ENCODE peak calls at places on chromosomes 2 and 18, in six cellular contexts. One of them, this sample, is unnamed.

GRCh38 chr2:237150831-237151230 is 65.1 kb downstream of the COPS8 start:
- DNase-seq in AG04449: no peak
- DNase-seq in activated effector memory CD4-positive, alpha-beta T cell treated with anti-CD3 and anti-CD28 coated beads, Interleukin-2, amount 50 U/mL, for 16 hours: no peak
- DNase-seq in NCI-H524: no peak
- DNase-seq in NCI-H446: no peak
- DNase-seq in BE2C: no peak
- DNase-seq in this sample: no peak

GRCh38 chr18:63844254-63844653 is 43.3 kb upstream of the SERPINB2 start:
- DNase-seq in AG04449: no peak
- DNase-seq in activated effector memory CD4-positive, alpha-beta T cell treated with anti-CD3 and anti-CD28 coated beads, Interleukin-2, amount 50 U/mL, for 16 hours: no peak
- DNase-seq in NCI-H524: peak
- DNase-seq in NCI-H446: no peak
- DNase-seq in BE2C: no peak
- DNase-seq in this sample: no peak

GRCh38 chr2:120262761-120263428 is 10.2 kb downstream of the RALB start:
- DNase-seq in AG04449: no peak
- DNase-seq in activated effector memory CD4-positive, alpha-beta T cell treated with anti-CD3 and anti-CD28 coated beads, Interleukin-2, amount 50 U/mL, for 16 hours: no peak
- DNase-seq in NCI-H524: no peak
- DNase-seq in NCI-H446: no peak
- DNase-seq in BE2C: no peak
- DNase-seq in this sample: no peak

GRCh38 chr2:146666336-146666735 is 1178.5 kb upstream of the ACVR2A start:
- DNase-seq in AG04449: no peak
- DNase-seq in activated effector memory CD4-positive, alpha-beta T cell treated with anti-CD3 and anti-CD28 coated beads, Interleukin-2, amount 50 U/mL, for 16 hours: no peak
- DNase-seq in NCI-H524: no peak
- DNase-seq in NCI-H446: no peak
- DNase-seq in BE2C: no peak
- DNase-seq in this sample: no peak

GRCh38 chr2:226701052-226701451 is 98.6 kb downstream of the IRS1 start:
- DNase-seq in AG04449: peak
- DNase-seq in activated effector memory CD4-positive, alpha-beta T cell treated with anti-CD3 and anti-CD28 coated beads, Interleukin-2, amount 50 U/mL, for 16 hours: no peak
- DNase-seq in NCI-H524: peak
- DNase-seq in NCI-H446: no peak
- DNase-seq in BE2C: no peak
- DNase-seq in this sample: no peak

GRCh38 chr2:113842919-113843736 is 46.8 kb upstream of the ACTR3 start:
- DNase-seq in AG04449: peak
- DNase-seq in activated effector memory CD4-positive, alpha-beta T cell treated with anti-CD3 and anti-CD28 coated beads, Interleukin-2, amount 50 U/mL, for 16 hours: no peak
- DNase-seq in NCI-H524: no peak
- DNase-seq in NCI-H446: no peak
- DNase-seq in BE2C: no peak
- DNase-seq in this sample: no peak

GRCh38 chr2:196566969-196567666 is 72.4 kb upstream of the CCDC150 start:
- DNase-seq in AG04449: no peak
- DNase-seq in activated effector memory CD4-positive, alpha-beta T cell treated with anti-CD3 and anti-CD28 coated beads, Interleukin-2, amount 50 U/mL, for 16 hours: no peak
- DNase-seq in NCI-H524: peak
- DNase-seq in NCI-H446: peak
- DNase-seq in BE2C: no peak
- DNase-seq in this sample: no peak

GRCh38 chr2:10303634-10304378 is 1.1 kb downstream of the HPCAL1 start:
- DNase-seq in AG04449: no peak
- DNase-seq in activated effector memory CD4-positive, alpha-beta T cell treated with anti-CD3 and anti-CD28 coated beads, Interleukin-2, amount 50 U/mL, for 16 hours: peak
- DNase-seq in NCI-H524: peak
- DNase-seq in NCI-H446: no peak
- DNase-seq in BE2C: peak
- DNase-seq in this sample: peak

GRCh38 chr2:42743667-42744005 is 20.3 kb downstream of the OXER1 start:
- DNase-seq in AG04449: no peak
- DNase-seq in activated effector memory CD4-positive, alpha-beta T cell treated with anti-CD3 and anti-CD28 coated beads, Interleukin-2, amount 50 U/mL, for 16 hours: no peak
- DNase-seq in NCI-H524: no peak
- DNase-seq in NCI-H446: no peak
- DNase-seq in BE2C: no peak
- DNase-seq in this sample: no peak

GRCh38 chr2:132978840-132979239 is 308.8 kb upstream of the LYPD1 start:
- DNase-seq in AG04449: no peak
- DNase-seq in activated effector memory CD4-positive, alpha-beta T cell treated with anti-CD3 and anti-CD28 coated beads, Interleukin-2, amount 50 U/mL, for 16 hours: no peak
- DNase-seq in NCI-H524: no peak
- DNase-seq in NCI-H446: no peak
- DNase-seq in BE2C: no peak
- DNase-seq in this sample: no peak